ENCODE peak calls at places on chromosomes 2 and 18, in seven cellular contexts. A is fibroblast of lung, U is IMR-90, S is uterus, J is A549, Z is gastrocnemius medialis, P is GM23248. B is an unnamed sample.

GRCh38 chr2:201235865-201236811 is 24.2 kb upstream of the CASP8 start:
- DNase-seq in S (peak), J (no peak), A (peak), P (peak), U (peak), Z (peak), B (peak)

GRCh38 chr2:96085541-96086355 is 30.6 kb downstream of the ADRA2B start:
- DNase-seq in S (no peak), J (no peak), A (no peak), P (no peak), Z (no peak), U (no peak), B (no peak)

GRCh38 chr2:165795011-165795410 is 964 bp upstream of the GALNT3 start:
- DNase-seq in A (no peak), S (no peak), J (no peak), Z (no peak), P (peak), U (peak), B (peak)

GRCh38 chr2:96962567-96963203 is 23.7 kb downstream of the FAM178B start:
- DNase-seq in S (no peak), P (no peak), A (no peak), Z (no peak), U (no peak), J (no peak), B (no peak)

GRCh38 chr2:88187038-88187676 is 17.0 kb downstream of the THNSL2 start:
- DNase-seq in S (no peak), U (peak), Z (peak), A (peak), J (peak), P (peak), B (peak)

GRCh38 chr2:95728878-95729511 is 137.2 kb downstream of the TRIM43 start:
- DNase-seq in P (peak), J (peak), U (peak), S (peak), A (peak), Z (peak), B (peak)

GRCh38 chr18:70463085-70463484 is 174.2 kb downstream of the SOCS6 start:
- DNase-seq in J (no peak), A (no peak), P (no peak), Z (no peak), S (no peak), U (no peak), B (no peak)

GRCh38 chr2:70515938-70516337 is 37.7 kb downstream of the TGFA start:
- DNase-seq in S (no peak), P (peak), U (no peak), Z (no peak), A (no peak), J (no peak), B (no peak)

GRCh38 chr2:205297846-205298245 is 384.5 kb upstream of the NRP2 start:
- DNase-seq in J (no peak), P (no peak), S (no peak), Z (no peak), U (peak), A (no peak), B (no peak)

GRCh38 chr2:59583173-59583765 is 970.2 kb downstream of the BCL11A start:
- DNase-seq in P (no peak), U (no peak), J (no peak), A (no peak), Z (no peak), S (no peak), B (no peak)

GRCh38 chr18:4544131-4544530 is 89.0 kb upstream of the DLGAP1 start:
- DNase-seq in Z (no peak), P (peak), S (no peak), A (no peak), U (no peak), J (no peak), B (no peak)

GRCh38 chr2:218991674-218992168 is 1.5 kb downstream of the CRYBA2 start:
- DNase-seq in S (no peak), J (no peak), Z (no peak), U (peak), P (peak), A (peak), B (no peak)

DNA sequence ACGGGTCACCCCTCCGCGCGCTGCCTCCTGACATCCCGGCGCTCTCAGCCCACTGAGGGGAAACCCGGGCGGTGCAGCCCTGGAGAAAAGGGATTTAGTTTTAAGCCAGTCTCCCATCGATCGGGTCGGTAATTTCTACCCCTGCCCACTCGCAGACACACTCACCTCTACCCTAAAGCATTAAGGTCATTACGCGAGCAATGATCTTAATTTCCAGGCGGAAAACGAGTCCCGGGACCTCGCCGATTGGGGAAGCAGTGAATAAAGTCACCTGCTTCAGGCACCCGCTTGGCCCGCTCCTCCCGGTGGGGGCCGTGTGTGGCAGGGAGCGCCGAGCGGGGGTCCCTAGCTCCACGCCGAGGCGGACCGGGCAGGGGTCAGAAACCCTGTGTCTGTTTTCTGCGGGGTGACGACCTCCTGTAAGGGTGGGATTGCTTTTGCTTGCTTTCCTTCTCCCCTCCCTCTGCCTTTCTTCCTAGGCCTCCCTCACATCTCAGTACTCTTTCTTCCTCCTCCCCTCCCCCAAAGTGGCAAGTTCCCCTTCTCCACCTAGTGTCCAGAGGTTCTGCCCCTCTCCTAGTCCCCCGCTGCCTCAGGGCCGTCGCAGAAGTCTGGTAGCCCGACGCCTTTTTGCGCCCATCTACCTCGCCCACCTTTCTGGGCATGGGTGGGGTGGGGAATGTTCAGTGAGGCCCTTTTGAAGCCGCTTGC is 142.6 kb downstream of the MEIS1 start:
- DNase-seq in A (peak), P (no peak), U (peak), Z (no peak), S (peak), J (peak), B (peak)
- H3K4me3 ChIP-seq in A (peak), P (peak), U (peak), Z (peak), S (peak), J (peak), B (peak)

GRCh38 chr2:2026851-2027250 is 282.5 kb upstream of the PXDN start:
- DNase-seq in Z (no peak), J (no peak), A (no peak), P (no peak), U (no peak), S (no peak), B (no peak)
- H3K27ac ChIP-seq in Z (no peak), J (no peak), A (no peak), P (no peak), U (no peak), S (no peak), B (no peak)

DNA sequence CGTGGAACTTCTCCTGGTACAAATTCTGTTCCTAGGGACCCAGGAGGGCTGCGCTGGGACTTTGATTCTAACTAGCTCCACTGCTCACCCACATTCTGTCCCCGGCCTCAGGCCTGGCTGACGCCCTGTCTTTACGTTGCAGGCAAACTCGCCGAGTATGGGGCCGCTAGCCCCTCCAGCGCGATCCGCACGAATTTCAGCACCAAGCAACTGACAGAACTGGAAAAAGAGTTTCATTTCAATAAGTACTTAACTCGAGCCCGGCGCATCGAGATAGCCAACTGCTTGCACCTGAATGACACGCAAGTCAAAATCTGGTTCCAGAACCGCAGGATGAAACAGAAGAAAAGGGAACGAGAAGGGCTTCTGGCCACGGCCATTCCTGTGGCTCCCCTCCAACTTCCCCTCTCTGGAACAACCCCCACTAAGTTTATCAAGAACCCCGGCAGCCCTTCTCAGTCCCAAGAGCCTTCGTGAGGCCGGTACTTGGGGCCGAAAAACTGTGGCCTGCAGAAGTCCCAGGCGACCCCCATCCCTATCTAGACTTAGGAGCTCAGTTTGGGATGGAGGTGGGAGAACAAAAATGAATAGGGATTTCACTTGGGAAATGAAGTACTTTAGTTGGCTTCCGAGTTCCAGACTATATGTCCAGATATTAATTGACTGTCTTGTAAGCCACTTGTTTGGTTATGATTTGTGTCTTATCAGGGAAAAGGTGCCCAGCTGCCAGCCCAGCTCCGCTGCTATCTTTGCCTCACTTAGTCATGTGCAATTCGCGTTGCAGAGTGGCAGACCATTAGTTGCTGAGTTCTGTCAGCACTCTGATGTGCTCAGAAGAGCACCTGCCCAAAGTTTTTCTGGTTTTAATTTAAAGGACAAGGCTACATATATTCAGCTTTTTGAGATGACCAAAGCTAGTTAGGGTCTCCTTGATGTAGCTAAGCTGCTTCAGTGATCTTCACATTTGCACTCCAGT is 1.5 kb downstream of the HOXD1 start:
- DNase-seq in Z (no peak), S (no peak), A (no peak), P (no peak), J (no peak), U (no peak), B (no peak)
- H3K4me3 ChIP-seq in Z (peak), S (peak), A (no peak), P (peak), J (no peak), U (no peak), B (no peak)

DNA sequence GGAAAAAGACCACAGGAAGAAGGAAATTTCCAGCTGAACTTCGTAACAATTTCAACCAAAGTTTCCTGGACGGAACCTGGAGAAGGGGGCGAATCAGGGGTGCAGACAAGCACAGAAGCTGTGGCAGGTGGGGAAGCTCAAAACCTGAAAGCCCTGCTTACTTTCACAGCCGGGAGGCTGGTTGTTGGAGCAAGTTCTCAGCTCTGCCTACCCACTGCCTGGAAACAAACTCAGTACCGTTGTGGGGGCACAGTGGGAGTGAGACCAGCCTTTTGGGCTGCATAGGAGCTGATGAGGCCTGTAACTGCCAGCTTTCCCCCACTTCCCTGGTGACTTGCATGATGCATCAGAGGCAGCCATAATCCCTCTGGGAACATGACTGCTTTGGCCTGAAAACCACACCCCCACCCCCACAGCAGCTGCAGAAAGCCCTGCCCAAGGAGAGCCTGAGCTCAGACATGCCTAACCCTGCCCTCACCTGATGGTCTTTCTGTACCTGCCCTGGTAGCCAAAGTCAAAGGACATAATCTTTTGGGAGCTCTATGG is 207.0 kb upstream of the VWC2L start:
- DNase-seq in P (peak), A (no peak), J (no peak), U (peak), S (no peak), Z (no peak), B (no peak)
- H3K27ac ChIP-seq in P (no peak), A (no peak), J (no peak), U (no peak), S (no peak), Z (no peak), B (no peak)